ENCODE peak calls at places on chromosomes 1 and 21, in five cellular contexts. Y is SK-N-SH, C is esophagus muscularis mucosa, H is upper lobe of left lung, G is sigmoid colon. U is an unnamed sample.

GRCh38 chr1:182198006-182198605 is 136.6 kb upstream of the ZNF648 start:
- DNase-seq in Y (no peak), G (no peak), H (no peak), C (no peak), U (no peak)

GRCh38 chr1:231971397-231972233 is 345.0 kb downstream of the DISC1 start:
- DNase-seq in C (no peak), G (no peak), Y (peak), H (no peak), U (no peak)

GRCh38 chr21:33334824-33335223 is 10.1 kb downstream of the IFNAR1 start:
- DNase-seq in Y (no peak), H (no peak), G (no peak), C (no peak), U (no peak)

GRCh38 chr1:174871886-174872285 is 127.9 kb upstream of the CACYBP start:
- DNase-seq in G (no peak), Y (no peak), H (no peak), C (no peak), U (no peak)

GRCh38 chr1:183051546-183051945 is 28.3 kb downstream of the LAMC1 start:
- DNase-seq in H (no peak), G (no peak), Y (peak), C (no peak), U (no peak)

GRCh38 chr1:233383984-233384383 is 56.5 kb downstream of the MAP3K21 start:
- DNase-seq in C (no peak), G (no peak), Y (no peak), H (no peak), U (no peak)

GRCh38 chr1:8712413-8713229 is 104.8 kb downstream of the RERE start:
- DNase-seq in G (no peak), C (no peak), H (no peak), Y (no peak), U (no peak)

GRCh38 chr1:13892671-13893325 is 192.8 kb downstream of the PRDM2 start:
- DNase-seq in G (no peak), H (peak), Y (peak), C (no peak), U (no peak)

GRCh38 chr1:35768350-35769187 is 1.2 kb downstream of the CLSPN start:
- DNase-seq in G (no peak), H (no peak), C (no peak), Y (peak), U (no peak)

GRCh38 chr1:20475002-20475401 is 11.0 kb downstream of the CAMK2N1 start:
- DNase-seq in H (peak), G (no peak), C (no peak), Y (no peak), U (no peak)

GRCh38 chr1:169106095-169106920 is at the start of gene ATP1B1:
- DNase-seq in H (peak), Y (peak), G (peak), C (no peak), U (peak)

GRCh38 chr1:53987880-53988279 is 30.1 kb downstream of the LDLRAD1 start:
- DNase-seq in C (no peak), H (no peak), Y (no peak), G (no peak), U (no peak)

GRCh38 chr1:51906306-51907078 is 28.0 kb upstream of the NRDC start:
- DNase-seq in Y (peak), H (no peak), G (no peak), C (no peak), U (no peak)

GRCh38 chr1:12339861-12340557 is 110.2 kb downstream of the VPS13D start:
- DNase-seq in H (no peak), C (no peak), G (no peak), Y (peak), U (no peak)

GRCh38 chr1:97364086-97364485 is 556.7 kb downstream of the DPYD start:
- DNase-seq in Y (no peak), H (no peak), G (no peak), C (no peak), U (no peak)

GRCh38 chr1:211327341-211327921 is 798 bp downstream of the TRAF5 start:
- DNase-seq in H (peak), Y (peak), C (no peak), G (no peak), U (no peak)

GRCh38 chr1:8303141-8303540 is 14.8 kb upstream of the SLC45A1 start:
- DNase-seq in C (no peak), H (no peak), G (no peak), Y (no peak), U (no peak)

GRCh38 chr21:25862596-25862995 is 127.8 kb downstream of the GABPA start:
- DNase-seq in Y (no peak), C (no peak), H (no peak), G (no peak), U (no peak)

GRCh38 chr21:34213959-34214358 is 140.6 kb downstream of the MRPS6 start:
- DNase-seq in C (no peak), G (no peak), H (no peak), Y (no peak), U (no peak)

GRCh38 chr1:44316231-44316759 is 38.8 kb downstream of the ERI3 start:
- DNase-seq in G (no peak), Y (no peak), C (no peak), H (no peak), U (no peak)

GRCh38 chr1:26482921-26483320 is 10.7 kb downstream of the HMGN2 start:
- DNase-seq in H (no peak), G (no peak), C (no peak), Y (no peak), U (no peak)

GRCh38 chr21:28442624-28443023 is 550.1 kb downstream of the LTN1 start:
- DNase-seq in H (no peak), Y (no peak), C (no peak), G (no peak), U (no peak)

GRCh38 chr1:150548632-150549495 is at the start of gene ADAMTSL4:
- DNase-seq in G (peak), H (peak), C (no peak), Y (peak), U (no peak)

GRCh38 chr1:72280714-72281113 is 1.6 kb downstream of the NEGR1 start:
- DNase-seq in C (no peak), G (no peak), Y (no peak), H (no peak), U (no peak)

GRCh38 chr1:14222086-14222485 is 376.4 kb upstream of the KAZN start:
- DNase-seq in Y (no peak), H (no peak), G (no peak), C (no peak), U (no peak)

GRCh38 chr1:26302733-26303405 is 3.6 kb downstream of the UBXN11 start:
- DNase-seq in G (no peak), C (no peak), Y (no peak), H (no peak), U (no peak)

GRCh38 chr1:204080163-204080903 is 7.4 kb downstream of the SOX13 start:
- DNase-seq in C (no peak), H (peak), G (peak), Y (peak), U (peak)

GRCh38 chr1:204348722-204349121 is 11.0 kb downstream of the PLEKHA6 start:
- DNase-seq in G (peak), C (no peak), H (no peak), Y (peak), U (no peak)

GRCh38 chr1:203743101-203743501 is 21.9 kb upstream of the LAX1 start:
- DNase-seq in Y (no peak), C (no peak), H (no peak), G (no peak), U (no peak)

GRCh38 chr1:67429528-67430357 is 459 bp downstream of the SERBP1 start:
- DNase-seq in Y (peak), H (peak), G (peak), C (no peak), U (peak)

GRCh38 chr1:234978397-234979291 is 150.0 kb downstream of the TOMM20 start:
- DNase-seq in C (no peak), G (peak), H (no peak), Y (peak), U (peak)

GRCh38 chr1:153628638-153629342 is 556 bp downstream of the S100A1 start:
- DNase-seq in H (no peak), Y (no peak), G (no peak), C (no peak), U (no peak)

GRCh38 chr1:224057461-224058199 is 56.3 kb upstream of the FBXO28 start:
- DNase-seq in H (no peak), Y (no peak), C (peak), G (no peak), U (no peak)

GRCh38 chr21:33588485-33589335 is at the start of gene DONSON:
- DNase-seq in H (peak), Y (peak), G (peak), C (peak), U (peak)

GRCh38 chr1:224433671-224434446 is 738 bp downstream of the WDR26 start:
- DNase-seq in H (peak), Y (peak), G (peak), C (no peak), U (peak)

GRCh38 chr1:89754518-89754917 is 66.3 kb upstream of the LRRC8D start:
- DNase-seq in G (no peak), Y (no peak), H (no peak), C (no peak), U (no peak)

GRCh38 chr1:62196091-62196690 is 1.5 kb downstream of the L1TD1 start:
- DNase-seq in G (no peak), Y (peak), C (no peak), H (no peak), U (no peak)
- TF ChIP-seq POLR2AphosphoS5 in G (no peak), Y (no peak), C (no peak), H (no peak), U (no peak)

GRCh38 chr21:41509206-41509496 is 1.2 kb upstream of the TMPRSS2 start:
- DNase-seq in H (no peak), C (no peak), G (no peak), Y (no peak), U (no peak)

GRCh38 chr21:41508415-41509205 is 652 bp upstream of the TMPRSS2 start:
- DNase-seq in C (no peak), Y (no peak), H (no peak), G (no peak), U (no peak)

GRCh38 chr21:41511858-41512257 is 3.9 kb upstream of the TMPRSS2 start:
- DNase-seq in H (no peak), C (no peak), G (no peak), Y (no peak), U (no peak)

GRCh38 chr21:41509733-41510132 is 1.8 kb upstream of the TMPRSS2 start:
- DNase-seq in H (no peak), C (no peak), Y (no peak), G (no peak), U (no peak)

GRCh38 chr21:41510500-41510899 is 2.5 kb upstream of the TMPRSS2 start:
- DNase-seq in Y (no peak), G (no peak), C (no peak), H (no peak), U (no peak)
- TF ChIP-seq POLR2AphosphoS5 in Y (no peak), G (no peak), C (no peak), H (no peak), U (no peak)

DNA sequence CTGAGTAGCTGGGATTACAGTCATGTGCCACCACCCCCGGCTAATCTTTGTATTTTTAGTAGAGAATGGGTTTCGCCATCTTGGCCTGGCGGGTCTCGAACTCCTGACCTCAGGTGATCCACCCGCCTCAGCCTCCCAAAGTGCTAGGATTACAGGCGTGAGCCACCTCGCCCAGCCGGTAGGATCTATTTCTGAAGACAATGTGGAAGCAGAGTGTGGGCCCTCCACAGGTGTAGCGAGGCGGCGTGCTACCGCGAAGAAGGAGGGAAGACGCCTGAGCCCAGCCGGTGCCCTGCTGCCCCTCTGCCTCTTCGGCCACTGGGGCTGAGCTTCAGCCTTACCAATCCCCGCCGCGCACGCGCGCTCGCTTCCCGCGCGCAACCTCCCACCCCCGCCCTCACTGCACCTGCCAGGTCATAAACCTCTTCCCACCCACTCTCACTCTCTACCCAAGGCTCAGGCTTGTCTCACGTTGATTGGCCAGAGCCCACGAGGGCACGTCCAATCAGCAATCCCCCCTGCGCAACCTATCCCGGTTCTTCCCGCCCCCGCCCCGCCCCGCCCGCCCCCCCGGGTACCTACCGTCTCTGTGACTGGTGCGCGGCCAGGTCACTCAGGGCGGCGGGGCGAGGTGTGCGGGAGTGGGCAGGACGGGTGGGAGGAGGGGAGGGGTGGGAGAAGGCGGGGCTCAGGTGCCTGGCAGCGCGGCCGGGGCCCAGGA is 409 bp upstream of the HOOK1 start:
- DNase-seq in G (no peak), H (peak), C (no peak), Y (peak), U (peak)
- TF ChIP-seq POLR2AphosphoS5 in G (no peak), H (no peak), C (no peak), Y (no peak), U (no peak)

GRCh38 chr1:30757196-30757949 is at the start of gene LAPTM5:
- DNase-seq in H (peak), Y (no peak), C (no peak), G (peak), U (peak)
- TF ChIP-seq POLR2AphosphoS5 in H (peak), Y (no peak), C (peak), G (peak), U (no peak)

DNA sequence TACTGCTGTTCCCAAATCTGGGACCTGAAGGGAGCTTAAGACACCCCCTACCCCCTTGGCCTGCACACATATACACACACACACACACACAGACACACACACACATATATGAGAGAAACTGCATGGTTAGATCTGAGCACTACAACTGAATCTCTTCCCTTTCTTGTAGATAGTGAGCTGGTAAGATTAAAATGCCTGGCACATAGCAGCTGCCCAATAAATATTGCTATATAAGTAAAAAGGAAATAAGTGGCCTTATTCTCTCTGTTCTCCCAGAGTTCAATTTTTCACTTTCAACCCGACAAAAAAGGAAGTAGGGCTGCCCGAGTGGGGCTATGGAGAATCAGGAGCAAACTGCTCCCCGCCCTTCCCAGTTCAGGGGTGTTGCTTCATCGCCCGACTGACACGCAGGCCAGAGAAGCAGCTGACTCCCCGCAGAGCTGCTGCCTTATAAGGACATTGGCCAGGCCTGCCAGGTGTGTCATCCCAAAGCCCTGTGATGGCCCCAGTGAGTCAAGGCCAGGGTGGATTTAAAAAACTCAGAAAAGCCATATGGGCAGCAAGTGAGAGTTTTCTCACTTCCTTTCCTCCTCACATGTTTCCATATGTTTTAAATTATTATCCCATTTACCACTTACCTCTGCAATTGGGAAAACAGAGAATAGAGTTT is 106.5 kb upstream of the SLC44A3 start:
- DNase-seq in Y (peak), H (peak), C (peak), G (peak), U (peak)
- TF ChIP-seq POLR2AphosphoS5 in Y (no peak), H (no peak), C (peak), G (peak), U (peak)

GRCh38 chr1:65198095-65198494 is 50.1 kb downstream of the AK4 start:
- DNase-seq in Y (no peak), C (no peak), G (no peak), H (no peak), U (no peak)
- TF ChIP-seq POLR2AphosphoS5 in Y (no peak), C (no peak), G (no peak), H (no peak), U (no peak)

GRCh38 chr21:41066086-41066938 is 101.6 kb upstream of the BACE2 start:
- DNase-seq in C (peak), G (no peak), H (no peak), Y (no peak), U (no peak)
- TF ChIP-seq POLR2AphosphoS5 in C (no peak), G (no peak), H (no peak), Y (no peak), U (no peak)

GRCh38 chr1:159879977-159880376 is 17.5 kb upstream of the VSIG8 start:
- DNase-seq in C (no peak), Y (no peak), H (no peak), G (no peak), U (no peak)
- TF ChIP-seq POLR2AphosphoS5 in C (no peak), Y (no peak), H (no peak), G (no peak), U (no peak)

GRCh38 chr1:2412773-2413494 is 570 bp upstream of the PEX10 start:
- DNase-seq in C (peak), G (no peak), H (no peak), Y (peak), U (peak)
- TF ChIP-seq POLR2AphosphoS5 in C (peak), G (peak), H (peak), Y (peak), U (no peak)

DNA sequence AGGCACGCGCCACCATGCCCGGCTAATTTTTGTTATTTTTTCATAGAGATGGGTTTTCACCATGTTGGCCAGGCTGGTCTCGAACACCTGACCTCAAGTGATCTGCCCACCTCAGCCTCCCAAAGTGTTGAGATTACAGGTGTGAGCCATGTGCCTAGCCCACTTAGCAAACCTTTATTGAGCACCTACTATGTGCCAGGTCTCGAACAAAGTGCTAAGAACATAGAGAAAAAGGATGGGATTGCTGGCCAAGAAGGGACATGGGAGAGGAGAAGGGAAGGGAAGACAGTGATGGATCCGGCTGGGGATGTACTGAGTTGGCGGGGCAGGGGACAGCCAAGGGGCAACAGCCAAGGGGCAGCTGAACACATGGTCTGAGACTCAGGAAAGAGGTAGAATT is 55.6 kb upstream of the RPL11 start:
- DNase-seq in Y (no peak), G (no peak), C (no peak), H (no peak), U (no peak)
- TF ChIP-seq POLR2AphosphoS5 in Y (no peak), G (no peak), C (no peak), H (no peak), U (no peak)

U was measured in suprapubic skin.